ENCODE peak calls at places on chromosome 17, in eight cellular contexts. One of them, this sample, is unnamed.

GRCh38 chr17:72658675-72659074 is 433.8 kb downstream of the SLC39A11 start:
- DNase-seq in heart left ventricle: no peak
- DNase-seq in HFFc6: no peak
- DNase-seq in breast epithelium: no peak
- DNase-seq in esophagus muscularis mucosa: no peak
- DNase-seq in WTC11: no peak
- DNase-seq in fibroblast of lung: no peak
- DNase-seq in cardiac fibroblast: no peak
- DNase-seq in this sample: no peak

GRCh38 chr17:79294459-79295071 is 219.9 kb downstream of the ENGASE start:
- DNase-seq in heart left ventricle: peak; percentile 61
- DNase-seq in HFFc6: no peak
- DNase-seq in breast epithelium: peak; percentile 62
- DNase-seq in esophagus muscularis mucosa: no peak
- DNase-seq in WTC11: peak; percentile 89
- DNase-seq in fibroblast of lung: peak; percentile 32
- DNase-seq in cardiac fibroblast: peak; percentile 35
- DNase-seq in this sample: peak; percentile 52

GRCh38 chr17:66714046-66715023 is 120.6 kb upstream of the CACNG5 start:
- DNase-seq in heart left ventricle: no peak
- DNase-seq in HFFc6: no peak
- DNase-seq in breast epithelium: no peak
- DNase-seq in esophagus muscularis mucosa: no peak
- DNase-seq in WTC11: no peak
- DNase-seq in fibroblast of lung: no peak
- DNase-seq in cardiac fibroblast: no peak
- DNase-seq in this sample: no peak

GRCh38 chr17:75130632-75131277 is 787 bp downstream of the NT5C start:
- DNase-seq in heart left ventricle: peak; percentile 48
- DNase-seq in HFFc6: peak; percentile 31
- DNase-seq in breast epithelium: no peak
- DNase-seq in esophagus muscularis mucosa: no peak
- DNase-seq in WTC11: peak; percentile 75
- DNase-seq in fibroblast of lung: peak; percentile 60
- DNase-seq in cardiac fibroblast: peak; percentile 59
- DNase-seq in this sample: peak; percentile 76

GRCh38 chr17:41792835-41793748 is 6.6 kb upstream of the JUP start:
- DNase-seq in heart left ventricle: peak; percentile 75
- DNase-seq in HFFc6: no peak
- DNase-seq in breast epithelium: peak; percentile 87
- DNase-seq in esophagus muscularis mucosa: no peak
- DNase-seq in WTC11: no peak
- DNase-seq in fibroblast of lung: peak; percentile 49
- DNase-seq in cardiac fibroblast: peak; percentile 49
- DNase-seq in this sample: no peak

GRCh38 chr17:13584701-13585080 is 17.0 kb downstream of the HS3ST3A1 start:
- DNase-seq in heart left ventricle: no peak
- DNase-seq in HFFc6: peak; percentile 61
- DNase-seq in breast epithelium: no peak
- DNase-seq in esophagus muscularis mucosa: no peak
- DNase-seq in WTC11: no peak
- DNase-seq in fibroblast of lung: no peak
- DNase-seq in cardiac fibroblast: peak; percentile 57
- DNase-seq in this sample: no peak

GRCh38 chr17:75679706-75680201 is 12.6 kb downstream of the SAP30BP start:
- DNase-seq in heart left ventricle: peak; percentile 42
- DNase-seq in HFFc6: peak; percentile 52
- DNase-seq in breast epithelium: no peak
- DNase-seq in esophagus muscularis mucosa: no peak
- DNase-seq in WTC11: no peak
- DNase-seq in fibroblast of lung: no peak
- DNase-seq in cardiac fibroblast: peak; percentile 57
- DNase-seq in this sample: no peak

GRCh38 chr17:57132663-57133062 is 47.6 kb downstream of the AKAP1 start:
- DNase-seq in heart left ventricle: no peak
- DNase-seq in HFFc6: no peak
- DNase-seq in breast epithelium: no peak
- DNase-seq in esophagus muscularis mucosa: no peak
- DNase-seq in WTC11: no peak
- DNase-seq in fibroblast of lung: no peak
- DNase-seq in cardiac fibroblast: no peak
- DNase-seq in this sample: peak; percentile 51

GRCh38 chr17:16313159-16314090 is 39.8 kb downstream of the CENPV start:
- DNase-seq in heart left ventricle: no peak
- DNase-seq in HFFc6: no peak
- DNase-seq in breast epithelium: no peak
- DNase-seq in esophagus muscularis mucosa: no peak
- DNase-seq in WTC11: no peak
- DNase-seq in fibroblast of lung: no peak
- DNase-seq in cardiac fibroblast: no peak
- DNase-seq in this sample: peak; percentile 42

GRCh38 chr17:58007781-58008706 is 998 bp upstream of the SRSF1 start:
- DNase-seq in heart left ventricle: no peak
- DNase-seq in HFFc6: no peak
- DNase-seq in breast epithelium: no peak
- DNase-seq in esophagus muscularis mucosa: no peak
- DNase-seq in WTC11: no peak
- DNase-seq in fibroblast of lung: no peak
- DNase-seq in cardiac fibroblast: no peak
- DNase-seq in this sample: no peak

GRCh38 chr17:59825533-59826316 is 67.0 kb downstream of the TUBD1 start:
- DNase-seq in heart left ventricle: no peak
- DNase-seq in HFFc6: peak; percentile 72
- DNase-seq in breast epithelium: no peak
- DNase-seq in esophagus muscularis mucosa: no peak
- DNase-seq in WTC11: no peak
- DNase-seq in fibroblast of lung: peak; percentile 97
- DNase-seq in cardiac fibroblast: peak; percentile 90
- DNase-seq in this sample: peak; percentile 14

GRCh38 chr17:57679906-57680695 is 65.0 kb downstream of the CCDC182 start:
- DNase-seq in heart left ventricle: no peak
- DNase-seq in HFFc6: no peak
- DNase-seq in breast epithelium: no peak
- DNase-seq in esophagus muscularis mucosa: peak; percentile 64
- DNase-seq in WTC11: no peak
- DNase-seq in fibroblast of lung: no peak
- DNase-seq in cardiac fibroblast: no peak
- DNase-seq in this sample: no peak

DNA sequence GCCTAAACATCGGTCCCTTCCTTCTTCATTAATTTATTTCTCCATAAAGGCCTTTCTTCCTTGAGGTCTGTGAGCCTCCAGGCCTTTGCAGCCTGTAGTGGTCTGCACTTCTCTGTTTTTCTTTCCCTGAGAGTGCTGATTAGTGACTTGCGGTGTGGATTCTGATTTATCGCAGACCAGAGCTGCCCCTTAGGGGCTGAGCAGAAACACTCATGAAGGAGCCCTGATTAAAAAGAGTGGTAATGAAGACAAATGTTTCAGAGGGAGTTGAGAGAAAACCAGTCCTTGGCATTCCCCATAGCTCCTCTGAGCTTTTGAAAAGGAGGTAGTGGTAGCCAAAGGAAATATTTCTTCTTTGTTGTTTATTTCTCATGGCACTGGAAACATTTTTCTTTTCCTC is 268.1 kb upstream of the TBX2 start:
- DNase-seq in heart left ventricle: no peak
- DNase-seq in HFFc6: no peak
- DNase-seq in breast epithelium: no peak
- DNase-seq in esophagus muscularis mucosa: no peak
- DNase-seq in WTC11: no peak
- DNase-seq in fibroblast of lung: no peak
- DNase-seq in cardiac fibroblast: no peak
- DNase-seq in this sample: no peak
- TF ChIP-seq CTCF in heart left ventricle: no peak
- TF ChIP-seq CTCF in HFFc6: no peak
- TF ChIP-seq CTCF in breast epithelium: no peak
- TF ChIP-seq CTCF in esophagus muscularis mucosa: no peak
- TF ChIP-seq CTCF in WTC11: no peak
- TF ChIP-seq CTCF in fibroblast of lung: no peak
- TF ChIP-seq CTCF in cardiac fibroblast: no peak
- TF ChIP-seq CTCF in this sample: no peak

GRCh38 chr17:2484876-2485275 is 26.8 kb downstream of the METTL16 start:
- DNase-seq in heart left ventricle: no peak
- DNase-seq in HFFc6: no peak
- DNase-seq in breast epithelium: no peak
- DNase-seq in esophagus muscularis mucosa: no peak
- DNase-seq in WTC11: peak; percentile 46
- DNase-seq in fibroblast of lung: no peak
- DNase-seq in cardiac fibroblast: no peak
- DNase-seq in this sample: no peak

GRCh38 chr17:2483084-2483483 is 28.6 kb downstream of the METTL16 start:
- DNase-seq in heart left ventricle: no peak
- DNase-seq in HFFc6: no peak
- DNase-seq in breast epithelium: no peak
- DNase-seq in esophagus muscularis mucosa: no peak
- DNase-seq in WTC11: no peak
- DNase-seq in fibroblast of lung: no peak
- DNase-seq in cardiac fibroblast: no peak
- DNase-seq in this sample: no peak

GRCh38 chr17:2485543-2485942 is 26.1 kb downstream of the METTL16 start:
- DNase-seq in heart left ventricle: no peak
- DNase-seq in HFFc6: no peak
- DNase-seq in breast epithelium: no peak
- DNase-seq in esophagus muscularis mucosa: no peak
- DNase-seq in WTC11: no peak
- DNase-seq in fibroblast of lung: peak; percentile 26
- DNase-seq in cardiac fibroblast: peak; percentile 42
- DNase-seq in this sample: no peak

GRCh38 chr17:2485970-2486369 is 25.7 kb downstream of the METTL16 start:
- DNase-seq in heart left ventricle: no peak
- DNase-seq in HFFc6: no peak
- DNase-seq in breast epithelium: no peak
- DNase-seq in esophagus muscularis mucosa: no peak
- DNase-seq in WTC11: no peak
- DNase-seq in fibroblast of lung: no peak
- DNase-seq in cardiac fibroblast: no peak
- DNase-seq in this sample: no peak

GRCh38 chr17:2487306-2487705 is 24.4 kb downstream of the METTL16 start:
- DNase-seq in heart left ventricle: no peak
- DNase-seq in HFFc6: no peak
- DNase-seq in breast epithelium: no peak
- DNase-seq in esophagus muscularis mucosa: no peak
- DNase-seq in WTC11: no peak
- DNase-seq in fibroblast of lung: no peak
- DNase-seq in cardiac fibroblast: no peak
- DNase-seq in this sample: no peak
- TF ChIP-seq CTCF in heart left ventricle: no peak
- TF ChIP-seq CTCF in HFFc6: no peak
- TF ChIP-seq CTCF in breast epithelium: no peak
- TF ChIP-seq CTCF in esophagus muscularis mucosa: no peak
- TF ChIP-seq CTCF in WTC11: no peak
- TF ChIP-seq CTCF in fibroblast of lung: no peak
- TF ChIP-seq CTCF in cardiac fibroblast: no peak
- TF ChIP-seq CTCF in this sample: no peak

GRCh38 chr17:50576864-50577263 is 16.3 kb downstream of the CACNA1G start:
- DNase-seq in heart left ventricle: no peak
- DNase-seq in HFFc6: no peak
- DNase-seq in breast epithelium: no peak
- DNase-seq in esophagus muscularis mucosa: no peak
- DNase-seq in WTC11: no peak
- DNase-seq in fibroblast of lung: no peak
- DNase-seq in cardiac fibroblast: no peak
- DNase-seq in this sample: no peak

GRCh38 chr17:50573866-50574571 is 13.5 kb downstream of the CACNA1G start:
- DNase-seq in heart left ventricle: no peak
- DNase-seq in HFFc6: no peak
- DNase-seq in breast epithelium: no peak
- DNase-seq in esophagus muscularis mucosa: no peak
- DNase-seq in WTC11: no peak
- DNase-seq in fibroblast of lung: no peak
- DNase-seq in cardiac fibroblast: no peak
- DNase-seq in this sample: no peak

GRCh38 chr17:50577451-50577954 is 17.0 kb downstream of the CACNA1G start:
- DNase-seq in heart left ventricle: no peak
- DNase-seq in HFFc6: no peak
- DNase-seq in breast epithelium: no peak
- DNase-seq in esophagus muscularis mucosa: no peak
- DNase-seq in WTC11: no peak
- DNase-seq in fibroblast of lung: no peak
- DNase-seq in cardiac fibroblast: no peak
- DNase-seq in this sample: no peak

GRCh38 chr17:50578173-50578572 is 17.7 kb downstream of the CACNA1G start:
- DNase-seq in heart left ventricle: no peak
- DNase-seq in HFFc6: no peak
- DNase-seq in breast epithelium: no peak
- DNase-seq in esophagus muscularis mucosa: no peak
- DNase-seq in WTC11: no peak
- DNase-seq in fibroblast of lung: no peak
- DNase-seq in cardiac fibroblast: no peak
- DNase-seq in this sample: no peak

DNA sequence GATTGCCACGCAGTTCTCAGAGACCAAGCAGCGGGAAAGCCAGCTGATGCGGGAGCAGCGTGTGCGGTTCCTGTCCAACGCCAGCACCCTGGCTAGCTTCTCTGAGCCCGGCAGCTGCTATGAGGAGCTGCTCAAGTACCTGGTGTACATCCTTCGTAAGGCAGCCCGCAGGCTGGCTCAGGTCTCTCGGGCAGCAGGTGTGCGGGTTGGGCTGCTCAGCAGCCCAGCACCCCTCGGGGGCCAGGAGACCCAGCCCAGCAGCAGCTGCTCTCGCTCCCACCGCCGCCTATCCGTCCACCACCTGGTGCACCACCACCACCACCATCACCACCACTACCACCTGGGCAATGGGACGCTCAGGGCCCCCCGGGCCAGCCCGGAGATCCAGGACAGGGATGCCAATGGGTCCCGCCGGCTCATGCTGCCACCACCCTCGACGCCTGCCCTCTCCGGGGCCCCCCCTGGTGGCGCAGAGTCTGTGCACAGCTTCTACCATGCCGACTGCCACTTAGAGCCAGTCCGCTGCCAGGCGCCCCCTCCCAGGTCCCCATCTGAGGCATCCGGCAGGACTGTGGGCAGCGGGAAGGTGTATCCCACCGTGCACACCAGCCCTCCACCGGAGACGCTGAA is 15.2 kb downstream of the CACNA1G start:
- DNase-seq in heart left ventricle: no peak
- DNase-seq in HFFc6: no peak
- DNase-seq in breast epithelium: no peak
- DNase-seq in esophagus muscularis mucosa: no peak
- DNase-seq in WTC11: peak; percentile 49
- DNase-seq in fibroblast of lung: no peak
- DNase-seq in cardiac fibroblast: no peak
- DNase-seq in this sample: no peak
- TF ChIP-seq CTCF in heart left ventricle: no peak
- TF ChIP-seq CTCF in HFFc6: peak; percentile 34
- TF ChIP-seq CTCF in breast epithelium: no peak
- TF ChIP-seq CTCF in esophagus muscularis mucosa: no peak
- TF ChIP-seq CTCF in WTC11: no peak
- TF ChIP-seq CTCF in fibroblast of lung: no peak
- TF ChIP-seq CTCF in cardiac fibroblast: no peak
- TF ChIP-seq CTCF in this sample: no peak

DNA sequence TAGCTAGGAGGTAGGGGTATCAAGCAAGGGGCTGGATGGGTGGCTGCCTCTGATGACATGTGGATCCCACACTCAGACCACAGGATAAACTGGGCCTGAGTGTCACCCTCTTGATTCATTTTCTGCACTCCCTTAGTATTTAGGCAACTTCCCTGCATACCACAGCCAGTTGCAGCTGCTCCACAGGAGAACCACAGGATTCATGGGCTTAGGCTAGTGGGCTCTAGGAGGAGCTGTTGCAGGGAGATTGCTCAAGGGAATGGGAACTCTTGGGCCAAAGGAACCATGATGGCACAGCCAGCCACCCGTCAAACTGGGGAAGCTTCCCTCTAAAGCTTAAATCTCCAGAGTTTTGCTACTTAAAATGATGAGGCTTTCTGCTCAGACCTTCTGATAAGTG is 269.7 kb upstream of the ASIC2 start:
- DNase-seq in heart left ventricle: no peak
- DNase-seq in HFFc6: no peak
- DNase-seq in breast epithelium: no peak
- DNase-seq in esophagus muscularis mucosa: no peak
- DNase-seq in WTC11: peak; percentile 14
- DNase-seq in fibroblast of lung: no peak
- DNase-seq in cardiac fibroblast: no peak
- DNase-seq in this sample: no peak
- TF ChIP-seq CTCF in heart left ventricle: no peak
- TF ChIP-seq CTCF in HFFc6: no peak
- TF ChIP-seq CTCF in breast epithelium: no peak
- TF ChIP-seq CTCF in esophagus muscularis mucosa: no peak
- TF ChIP-seq CTCF in WTC11: no peak
- TF ChIP-seq CTCF in fibroblast of lung: no peak
- TF ChIP-seq CTCF in cardiac fibroblast: no peak
- TF ChIP-seq CTCF in this sample: no peak

This sample was measured in GM20000.